ENCODE peak calls at places on chromosomes 6 and 20, in ten cellular contexts. X, F, K, E, O, R, Z, H, S and U are unnamed samples.
A peak's percentile ranks its signal among the peaks of the same experiment; 100 is the strongest.

GRCh38 chr6:98547634-98548033 is 286.7 kb upstream of the POU3F2 start:
- DNase-seq in Z (no peak), K (no peak), E (no peak), H (no peak), S (no peak), R (no peak), F (no peak), X (no peak), O (no peak), U (no peak)

GRCh38 chr6:155261146-155261900 is 2.5 kb upstream of the CLDN20 start:
- DNase-seq in E (no peak), F (no peak), H (no peak), R (no peak), S (no peak), K (no peak), O (no peak), Z (no peak), X (no peak), U (no peak)

GRCh38 chr6:4637691-4638433 is 138.3 kb upstream of the CDYL start:
- DNase-seq in Z (peak; percentile 73), H (peak; percentile 77), O (no peak), S (no peak), F (peak; percentile 54), K (no peak), X (no peak), E (no peak), R (no peak), U (no peak)

GRCh38 chr6:100116409-100117194 is 122.6 kb upstream of the MCHR2 start:
- DNase-seq in E (peak; percentile 78), O (no peak), F (peak; percentile 21), K (peak; percentile 33), S (no peak), H (peak; percentile 64), R (peak; percentile 57), Z (peak; percentile 62), X (no peak), U (peak; percentile 32)

GRCh38 chr20:37351689-37352610 is 6.0 kb downstream of the SRC start:
- DNase-seq in K (no peak), E (no peak), X (no peak), R (no peak), Z (peak; percentile 16), F (no peak), H (no peak), S (no peak), O (no peak), U (no peak)

GRCh38 chr6:44051516-44051915 is 75.7 kb downstream of the MRPL14 start:
- DNase-seq in F (no peak), H (peak; percentile 78), R (no peak), S (no peak), X (no peak), K (peak; percentile 90), E (no peak), Z (peak; percentile 84), O (no peak), U (no peak)

GRCh38 chr6:34671362-34671761 is 25.2 kb downstream of the ILRUN start:
- DNase-seq in Z (no peak), E (no peak), R (no peak), S (no peak), H (peak; percentile 18), X (no peak), K (no peak), F (no peak), O (no peak), U (no peak)

GRCh38 chr6:154931741-154932424 is 63.2 kb upstream of the TIAM2 start:
- DNase-seq in Z (no peak), F (no peak), K (no peak), S (no peak), O (no peak), X (no peak), E (peak; percentile 17), H (peak; percentile 50), R (no peak), U (no peak)

GRCh38 chr6:111478064-111478476 is 4.9 kb downstream of the REV3L start:
- DNase-seq in X (no peak), E (peak; percentile 48), R (no peak), Z (no peak), O (no peak), F (no peak), K (no peak), S (no peak), H (no peak), U (no peak)

GRCh38 chr6:135106611-135107010 is 52.0 kb upstream of the HBS1L start:
- DNase-seq in S (no peak), X (no peak), K (no peak), Z (no peak), F (no peak), O (no peak), H (no peak), R (no peak), E (no peak), U (no peak)

GRCh38 chr6:22613695-22614094 is 44.3 kb downstream of the HDGFL1 start:
- DNase-seq in Z (peak; percentile 23), R (no peak), O (no peak), K (peak; percentile 92), X (no peak), S (no peak), F (no peak), E (no peak), H (peak; percentile 30), U (peak; percentile 12)

GRCh38 chr20:35039146-35039545 is 53.5 kb downstream of the TRPC4AP start:
- DNase-seq in K (no peak), H (no peak), S (no peak), X (no peak), Z (no peak), F (no peak), O (no peak), R (no peak), E (no peak), U (no peak)

GRCh38 chr6:144311361-144311760 is 26.2 kb downstream of the UTRN start:
- DNase-seq in K (no peak), X (no peak), O (no peak), E (no peak), R (no peak), Z (no peak), H (no peak), S (no peak), F (no peak), U (no peak)

GRCh38 chr6:108117427-108118358 is 43.2 kb upstream of the OSTM1 start:
- DNase-seq in E (peak; percentile 44), R (no peak), K (no peak), F (peak; percentile 73), S (no peak), X (peak; percentile 33), O (no peak), H (peak; percentile 53), Z (no peak), U (no peak)